ENCODE peak calls at places on chromosomes 12 and 14, in five cellular contexts. H is kidney tubule cell, D is activated T-helper 1 cell treated with Interleukin-2 at 50 U/mL for 16 hours, P is T-helper 2 cell, U is heart right ventricle. R is an unnamed sample.
A peak's percentile ranks its signal among the peaks of the same experiment; 100 is the strongest.

GRCh38 chr12:86379337-86379736 is 123.1 kb upstream of the MGAT4C start:
- DNase-seq in H (no peak), D (no peak), P (no peak), U (no peak), R (no peak)

GRCh38 chr12:93176166-93176565 is 201.6 kb upstream of the NUDT4 start:
- DNase-seq in H (peak; percentile 18), D (no peak), P (no peak), U (no peak), R (no peak)

GRCh38 chr14:106372870-106373657 is 846.7 kb downstream of the TMEM121 start:
- DNase-seq in H (peak; percentile 51), D (peak; percentile 62), P (peak; percentile 53), U (peak; percentile 23), R (peak; percentile 62)

GRCh38 chr14:61510736-61511557 is 184.4 kb upstream of the HIF1A start:
- DNase-seq in H (peak; percentile 54), D (no peak), P (no peak), U (no peak), R (no peak)

GRCh38 chr14:102678394-102678793 is 85.9 kb downstream of the RCOR1 start:
- DNase-seq in H (no peak), D (no peak), P (no peak), U (no peak), R (no peak)

GRCh38 chr12:93098077-93098476 is 169.0 kb upstream of the EEA1 start:
- DNase-seq in H (peak; percentile 59), D (peak; percentile 16), P (peak; percentile 27), U (no peak), R (peak; percentile 3)

GRCh38 chr12:104510873-104511243 is 54.1 kb downstream of the CHST11 start:
- DNase-seq in H (no peak), D (no peak), P (no peak), U (no peak), R (no peak)

GRCh38 chr14:95522556-95522955 is 6.1 kb upstream of the SYNE3 start:
- DNase-seq in H (no peak), D (no peak), P (no peak), U (no peak), R (no peak)

GRCh38 chr14:100416921-100417451 is 93.8 kb downstream of the SLC25A47 start:
- DNase-seq in H (peak; percentile 88), D (no peak), P (no peak), U (no peak), R (no peak)

GRCh38 chr14:104664107-104664506 is 25.3 kb upstream of the INF2 start:
- DNase-seq in H (no peak), D (no peak), P (no peak), U (no peak), R (no peak)